ENCODE peak calls at places on chromosome 5, in ten cellular contexts. One of them, this sample, is unnamed.

GRCh38 chr5:139828207-139828895 is 32.7 kb downstream of the PSD2 start:
- DNase-seq in A549: no peak
- DNase-seq in CD8-positive, alpha-beta memory T cell: peak
- DNase-seq in tibial nerve: no peak
- DNase-seq in ovary: peak
- DNase-seq in thyroid gland: no peak
- DNase-seq in lower lobe of right lung: no peak
- DNase-seq in heart left ventricle: no peak
- DNase-seq in dorsolateral prefrontal cortex: no peak
- DNase-seq in Panc1: no peak
- DNase-seq in this sample: no peak

GRCh38 chr5:162231522-162231921 is 163.9 kb downstream of the GABRG2 start:
- DNase-seq in A549: no peak
- DNase-seq in CD8-positive, alpha-beta memory T cell: no peak
- DNase-seq in tibial nerve: no peak
- DNase-seq in ovary: no peak
- DNase-seq in thyroid gland: no peak
- DNase-seq in lower lobe of right lung: no peak
- DNase-seq in heart left ventricle: no peak
- DNase-seq in dorsolateral prefrontal cortex: no peak
- DNase-seq in Panc1: no peak
- DNase-seq in this sample: no peak

GRCh38 chr5:140821375-140822280 is at the start of gene PCDHA5:
- DNase-seq in A549: peak
- DNase-seq in CD8-positive, alpha-beta memory T cell: no peak
- DNase-seq in tibial nerve: no peak
- DNase-seq in ovary: peak
- DNase-seq in thyroid gland: peak
- DNase-seq in lower lobe of right lung: no peak
- DNase-seq in heart left ventricle: no peak
- DNase-seq in dorsolateral prefrontal cortex: peak
- DNase-seq in Panc1: no peak
- DNase-seq in this sample: no peak

GRCh38 chr5:17305964-17306725 is 88.7 kb downstream of the BASP1 start:
- DNase-seq in A549: peak
- DNase-seq in CD8-positive, alpha-beta memory T cell: no peak
- DNase-seq in tibial nerve: no peak
- DNase-seq in ovary: no peak
- DNase-seq in thyroid gland: no peak
- DNase-seq in lower lobe of right lung: peak
- DNase-seq in heart left ventricle: peak
- DNase-seq in dorsolateral prefrontal cortex: no peak
- DNase-seq in Panc1: peak
- DNase-seq in this sample: no peak

GRCh38 chr5:171681667-171682066 is 104.0 kb upstream of the SMIM23 start:
- DNase-seq in A549: no peak
- DNase-seq in CD8-positive, alpha-beta memory T cell: no peak
- DNase-seq in tibial nerve: no peak
- DNase-seq in ovary: no peak
- DNase-seq in thyroid gland: no peak
- DNase-seq in lower lobe of right lung: no peak
- DNase-seq in heart left ventricle: no peak
- DNase-seq in dorsolateral prefrontal cortex: no peak
- DNase-seq in Panc1: no peak
- DNase-seq in this sample: no peak

GRCh38 chr5:132138260-132138659 is 64.7 kb downstream of the CSF2 start:
- DNase-seq in A549: no peak
- DNase-seq in CD8-positive, alpha-beta memory T cell: no peak
- DNase-seq in tibial nerve: no peak
- DNase-seq in ovary: no peak
- DNase-seq in thyroid gland: no peak
- DNase-seq in lower lobe of right lung: no peak
- DNase-seq in heart left ventricle: no peak
- DNase-seq in dorsolateral prefrontal cortex: no peak
- DNase-seq in Panc1: no peak
- DNase-seq in this sample: no peak

GRCh38 chr5:57843016-57843402 is 360.4 kb upstream of the ACTBL2 start:
- DNase-seq in A549: no peak
- DNase-seq in CD8-positive, alpha-beta memory T cell: no peak
- DNase-seq in tibial nerve: no peak
- DNase-seq in ovary: no peak
- DNase-seq in thyroid gland: no peak
- DNase-seq in lower lobe of right lung: no peak
- DNase-seq in heart left ventricle: no peak
- DNase-seq in dorsolateral prefrontal cortex: no peak
- DNase-seq in Panc1: no peak
- DNase-seq in this sample: no peak

GRCh38 chr5:9658726-9659125 is 28.6 kb upstream of the TAS2R1 start:
- DNase-seq in A549: no peak
- DNase-seq in CD8-positive, alpha-beta memory T cell: no peak
- DNase-seq in tibial nerve: no peak
- DNase-seq in ovary: no peak
- DNase-seq in thyroid gland: no peak
- DNase-seq in lower lobe of right lung: no peak
- DNase-seq in heart left ventricle: no peak
- DNase-seq in dorsolateral prefrontal cortex: no peak
- DNase-seq in Panc1: no peak
- DNase-seq in this sample: no peak

GRCh38 chr5:137220523-137220927 is 278.6 kb downstream of the SPOCK1 start:
- DNase-seq in A549: peak
- DNase-seq in CD8-positive, alpha-beta memory T cell: no peak
- DNase-seq in tibial nerve: no peak
- DNase-seq in ovary: no peak
- DNase-seq in thyroid gland: no peak
- DNase-seq in lower lobe of right lung: no peak
- DNase-seq in heart left ventricle: no peak
- DNase-seq in dorsolateral prefrontal cortex: no peak
- DNase-seq in Panc1: peak
- DNase-seq in this sample: no peak

GRCh38 chr5:119287547-119288073 is 68.2 kb upstream of the TNFAIP8 start:
- DNase-seq in A549: no peak
- DNase-seq in CD8-positive, alpha-beta memory T cell: peak
- DNase-seq in tibial nerve: no peak
- DNase-seq in ovary: no peak
- DNase-seq in thyroid gland: no peak
- DNase-seq in lower lobe of right lung: no peak
- DNase-seq in heart left ventricle: no peak
- DNase-seq in dorsolateral prefrontal cortex: no peak
- DNase-seq in Panc1: no peak
- DNase-seq in this sample: no peak

GRCh38 chr5:77076961-77077820 is 9.9 kb downstream of the ZBED3 start:
- DNase-seq in A549: peak
- DNase-seq in CD8-positive, alpha-beta memory T cell: peak
- DNase-seq in tibial nerve: peak
- DNase-seq in ovary: peak
- DNase-seq in thyroid gland: peak
- DNase-seq in lower lobe of right lung: peak
- DNase-seq in heart left ventricle: peak
- DNase-seq in dorsolateral prefrontal cortex: peak
- DNase-seq in Panc1: no peak
- DNase-seq in this sample: peak

GRCh38 chr5:38396766-38397165 is 138.4 kb downstream of the EGFLAM start:
- DNase-seq in A549: no peak
- DNase-seq in CD8-positive, alpha-beta memory T cell: no peak
- DNase-seq in tibial nerve: no peak
- DNase-seq in ovary: no peak
- DNase-seq in thyroid gland: no peak
- DNase-seq in lower lobe of right lung: no peak
- DNase-seq in heart left ventricle: no peak
- DNase-seq in dorsolateral prefrontal cortex: peak
- DNase-seq in Panc1: no peak
- DNase-seq in this sample: no peak

GRCh38 chr5:8857051-8857450 is 688.8 kb downstream of the SEMA5A start:
- DNase-seq in A549: no peak
- DNase-seq in CD8-positive, alpha-beta memory T cell: no peak
- DNase-seq in tibial nerve: no peak
- DNase-seq in ovary: no peak
- DNase-seq in thyroid gland: no peak
- DNase-seq in lower lobe of right lung: no peak
- DNase-seq in heart left ventricle: no peak
- DNase-seq in dorsolateral prefrontal cortex: no peak
- DNase-seq in Panc1: no peak
- DNase-seq in this sample: no peak

GRCh38 chr5:143166080-143166479 is 237.4 kb downstream of the NR3C1 start:
- DNase-seq in A549: no peak
- DNase-seq in CD8-positive, alpha-beta memory T cell: no peak
- DNase-seq in tibial nerve: no peak
- DNase-seq in ovary: no peak
- DNase-seq in thyroid gland: no peak
- DNase-seq in lower lobe of right lung: no peak
- DNase-seq in heart left ventricle: no peak
- DNase-seq in dorsolateral prefrontal cortex: no peak
- DNase-seq in Panc1: no peak
- DNase-seq in this sample: no peak
- H3K27ac ChIP-seq in A549: peak
- H3K27ac ChIP-seq in CD8-positive, alpha-beta memory T cell: no peak
- H3K27ac ChIP-seq in tibial nerve: no peak
- H3K27ac ChIP-seq in ovary: no peak
- H3K27ac ChIP-seq in thyroid gland: no peak
- H3K27ac ChIP-seq in lower lobe of right lung: no peak
- H3K27ac ChIP-seq in heart left ventricle: no peak
- H3K27ac ChIP-seq in dorsolateral prefrontal cortex: no peak
- H3K27ac ChIP-seq in Panc1: no peak
- H3K27ac ChIP-seq in this sample: no peak

GRCh38 chr5:151153300-151153699 is 4.3 kb downstream of the ANXA6 start:
- DNase-seq in A549: no peak
- DNase-seq in CD8-positive, alpha-beta memory T cell: no peak
- DNase-seq in tibial nerve: no peak
- DNase-seq in ovary: no peak
- DNase-seq in thyroid gland: no peak
- DNase-seq in lower lobe of right lung: no peak
- DNase-seq in heart left ventricle: no peak
- DNase-seq in dorsolateral prefrontal cortex: no peak
- DNase-seq in Panc1: no peak
- DNase-seq in this sample: no peak

GRCh38 chr5:151155777-151156731 is 1.5 kb downstream of the ANXA6 start:
- DNase-seq in A549: no peak
- DNase-seq in CD8-positive, alpha-beta memory T cell: no peak
- DNase-seq in tibial nerve: no peak
- DNase-seq in ovary: peak
- DNase-seq in thyroid gland: peak
- DNase-seq in lower lobe of right lung: no peak
- DNase-seq in heart left ventricle: peak
- DNase-seq in dorsolateral prefrontal cortex: peak
- DNase-seq in Panc1: no peak
- DNase-seq in this sample: no peak

GRCh38 chr5:151155149-151155776 is 2.3 kb downstream of the ANXA6 start:
- DNase-seq in A549: no peak
- DNase-seq in CD8-positive, alpha-beta memory T cell: peak
- DNase-seq in tibial nerve: no peak
- DNase-seq in ovary: no peak
- DNase-seq in thyroid gland: no peak
- DNase-seq in lower lobe of right lung: no peak
- DNase-seq in heart left ventricle: no peak
- DNase-seq in dorsolateral prefrontal cortex: no peak
- DNase-seq in Panc1: no peak
- DNase-seq in this sample: no peak

GRCh38 chr5:151151793-151152192 is 5.8 kb downstream of the ANXA6 start:
- DNase-seq in A549: no peak
- DNase-seq in CD8-positive, alpha-beta memory T cell: no peak
- DNase-seq in tibial nerve: no peak
- DNase-seq in ovary: no peak
- DNase-seq in thyroid gland: no peak
- DNase-seq in lower lobe of right lung: peak
- DNase-seq in heart left ventricle: no peak
- DNase-seq in dorsolateral prefrontal cortex: no peak
- DNase-seq in Panc1: no peak
- DNase-seq in this sample: no peak

DNA sequence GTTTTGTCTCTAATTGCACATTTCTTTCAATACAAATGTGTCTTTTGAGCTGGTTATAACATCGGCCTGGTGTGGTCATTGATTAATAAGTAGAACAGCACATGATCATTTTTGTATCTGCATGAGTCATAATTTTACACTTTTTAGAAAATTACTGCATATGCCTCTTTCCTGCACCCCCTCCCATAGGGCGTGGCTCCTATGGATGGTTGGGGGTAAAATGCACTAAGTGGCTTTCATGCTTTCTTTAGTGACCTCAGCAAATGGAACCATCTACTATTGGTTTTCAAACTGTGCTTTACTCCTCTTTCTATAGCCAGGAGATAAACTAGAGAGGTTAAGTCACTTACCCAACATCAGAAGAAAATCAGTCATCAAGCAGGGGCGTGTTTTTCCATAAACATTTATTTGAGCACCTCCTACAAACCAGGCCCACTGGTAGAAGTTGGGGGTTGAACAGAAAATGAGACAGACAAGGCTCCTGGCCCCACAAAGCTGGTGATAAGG is 3.8 kb downstream of the ANXA6 start:
- DNase-seq in A549: no peak
- DNase-seq in CD8-positive, alpha-beta memory T cell: no peak
- DNase-seq in tibial nerve: no peak
- DNase-seq in ovary: no peak
- DNase-seq in thyroid gland: no peak
- DNase-seq in lower lobe of right lung: no peak
- DNase-seq in heart left ventricle: no peak
- DNase-seq in dorsolateral prefrontal cortex: no peak
- DNase-seq in Panc1: no peak
- DNase-seq in this sample: no peak
- H3K4me3 ChIP-seq in A549: no peak
- H3K4me3 ChIP-seq in CD8-positive, alpha-beta memory T cell: peak
- H3K4me3 ChIP-seq in tibial nerve: no peak
- H3K4me3 ChIP-seq in ovary: no peak
- H3K4me3 ChIP-seq in thyroid gland: no peak
- H3K4me3 ChIP-seq in lower lobe of right lung: no peak
- H3K4me3 ChIP-seq in heart left ventricle: no peak
- H3K4me3 ChIP-seq in dorsolateral prefrontal cortex: no peak
- H3K4me3 ChIP-seq in Panc1: no peak
- H3K4me3 ChIP-seq in this sample: no peak

GRCh38 chr5:33148076-33148501 is 292.7 kb upstream of the TARS1 start:
- DNase-seq in A549: peak
- DNase-seq in CD8-positive, alpha-beta memory T cell: no peak
- DNase-seq in tibial nerve: peak
- DNase-seq in ovary: no peak
- DNase-seq in thyroid gland: no peak
- DNase-seq in lower lobe of right lung: no peak
- DNase-seq in heart left ventricle: peak
- DNase-seq in dorsolateral prefrontal cortex: no peak
- DNase-seq in Panc1: peak
- DNase-seq in this sample: peak
- H3K27ac ChIP-seq in A549: peak
- H3K27ac ChIP-seq in CD8-positive, alpha-beta memory T cell: no peak
- H3K27ac ChIP-seq in tibial nerve: no peak
- H3K27ac ChIP-seq in ovary: no peak
- H3K27ac ChIP-seq in thyroid gland: no peak
- H3K27ac ChIP-seq in lower lobe of right lung: no peak
- H3K27ac ChIP-seq in heart left ventricle: no peak
- H3K27ac ChIP-seq in dorsolateral prefrontal cortex: no peak
- H3K27ac ChIP-seq in Panc1: no peak
- H3K27ac ChIP-seq in this sample: no peak

DNA sequence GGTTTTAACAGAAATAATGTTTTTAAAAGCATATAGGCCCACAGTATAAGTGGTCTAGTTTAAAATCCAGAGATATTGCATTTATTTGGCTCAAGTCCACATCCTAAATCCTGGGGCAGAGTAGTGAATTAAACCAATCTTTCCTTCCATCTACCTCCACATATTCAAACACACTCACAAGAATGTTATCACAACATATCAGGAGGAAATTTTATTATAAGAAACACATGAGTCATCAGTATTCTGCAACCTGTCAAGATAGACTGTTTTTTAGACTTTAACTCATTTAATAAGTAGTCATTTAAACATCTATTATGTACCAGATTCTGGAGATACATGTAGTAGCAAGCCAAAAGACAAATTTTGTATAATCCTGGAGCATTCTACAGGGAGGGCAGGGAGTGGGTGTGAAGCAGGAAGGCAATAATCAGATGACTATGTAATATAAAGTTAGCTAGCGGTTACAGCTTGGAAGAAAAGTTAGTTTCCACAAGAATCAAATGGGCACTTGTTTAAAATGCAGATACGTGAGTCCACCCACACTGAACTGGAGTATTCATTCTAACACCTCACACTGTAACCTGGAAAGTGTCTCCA is 187.3 kb upstream of the PIK3R1 start:
- DNase-seq in A549: no peak
- DNase-seq in CD8-positive, alpha-beta memory T cell: no peak
- DNase-seq in tibial nerve: no peak
- DNase-seq in ovary: no peak
- DNase-seq in thyroid gland: no peak
- DNase-seq in lower lobe of right lung: no peak
- DNase-seq in heart left ventricle: no peak
- DNase-seq in dorsolateral prefrontal cortex: no peak
- DNase-seq in Panc1: no peak
- DNase-seq in this sample: no peak
- H3K4me3 ChIP-seq in A549: no peak
- H3K4me3 ChIP-seq in CD8-positive, alpha-beta memory T cell: no peak
- H3K4me3 ChIP-seq in tibial nerve: no peak
- H3K4me3 ChIP-seq in ovary: no peak
- H3K4me3 ChIP-seq in thyroid gland: no peak
- H3K4me3 ChIP-seq in lower lobe of right lung: no peak
- H3K4me3 ChIP-seq in heart left ventricle: no peak
- H3K4me3 ChIP-seq in dorsolateral prefrontal cortex: no peak
- H3K4me3 ChIP-seq in Panc1: no peak
- H3K4me3 ChIP-seq in this sample: no peak